ENCODE peak calls at places on chromosomes 12 and 14, in six cellular contexts. C is ovary, G is neuronal stem cell, W is AG04450, J is fibroblast of lung, S is tibial artery. Z is an unnamed sample.

GRCh38 chr14:65258391-65258790 is 154.1 kb upstream of the FUT8 start:
- DNase-seq in C (no peak), G (no peak), W (no peak), J (peak; percentile 78), S (no peak), Z (peak; percentile 29)

GRCh38 chr12:48954781-48955501 is 2.3 kb downstream of the ARF3 start:
- DNase-seq in C (no peak), G (no peak), W (no peak), J (no peak), S (no peak), Z (no peak)

GRCh38 chr12:16347391-16348298 is at the start of gene MGST1:
- DNase-seq in C (no peak), G (peak; percentile 89), W (no peak), J (peak; percentile 79), S (peak; percentile 69), Z (no peak)

GRCh38 chr14:74502236-74503019 is 8.9 kb downstream of the ISCA2 start:
- DNase-seq in C (no peak), G (no peak), W (no peak), J (peak; percentile 53), S (no peak), Z (no peak)

GRCh38 chr12:52280796-52281560 is 6.5 kb downstream of the KRT86 start:
- DNase-seq in C (no peak), G (no peak), W (peak; percentile 80), J (peak; percentile 97), S (peak; percentile 92), Z (peak; percentile 93)

GRCh38 chr12:6425588-6426531 is 18.9 kb upstream of the CD27 start:
- DNase-seq in C (no peak), G (no peak), W (no peak), J (no peak), S (no peak), Z (no peak)

GRCh38 chr14:35999264-35999663 is 173.1 kb downstream of the BRMS1L start:
- DNase-seq in C (no peak), G (no peak), W (no peak), J (no peak), S (no peak), Z (no peak)

GRCh38 chr12:74624206-74624605 is 86.6 kb downstream of the ATXN7L3B start:
- DNase-seq in C (no peak), G (no peak), W (no peak), J (no peak), S (no peak), Z (no peak)

GRCh38 chr14:29806124-29806517 is 121.5 kb downstream of the PRKD1 start:
- DNase-seq in C (no peak), G (no peak), W (no peak), J (peak; percentile 48), S (no peak), Z (no peak)

GRCh38 chr14:61064210-61064609 is 83.2 kb downstream of the SLC38A6 start:
- DNase-seq in C (no peak), G (no peak), W (no peak), J (no peak), S (no peak), Z (no peak)

GRCh38 chr14:61064866-61065265 is 83.8 kb downstream of the SLC38A6 start:
- DNase-seq in C (no peak), G (no peak), W (no peak), J (no peak), S (no peak), Z (no peak)

GRCh38 chr14:61063461-61063860 is 82.4 kb downstream of the SLC38A6 start:
- DNase-seq in C (no peak), G (no peak), W (no peak), J (no peak), S (no peak), Z (no peak)

GRCh38 chr14:61065671-61066070 is 84.6 kb downstream of the SLC38A6 start:
- DNase-seq in C (no peak), G (no peak), W (no peak), J (no peak), S (no peak), Z (no peak)
- H3K27ac ChIP-seq in C (no peak overlapping the region), G (no peak overlapping the region), W (no peak overlapping the region), J (no peak overlapping the region), S (no peak overlapping the region), Z (no peak overlapping the region)

GRCh38 chr14:31692376-31692781 is 131.2 kb downstream of the NUBPL start:
- DNase-seq in C (no peak), G (no peak), W (no peak), J (peak; percentile 12), S (no peak), Z (no peak)

GRCh38 chr14:31690056-31690455 is 128.9 kb downstream of the NUBPL start:
- DNase-seq in C (no peak), G (no peak), W (no peak), J (no peak), S (no peak), Z (no peak)
- H3K27ac ChIP-seq in C (no peak overlapping the region), G (no peak overlapping the region), W (no peak overlapping the region), J (no peak overlapping the region), S (no peak overlapping the region), Z (no peak overlapping the region)

DNA sequence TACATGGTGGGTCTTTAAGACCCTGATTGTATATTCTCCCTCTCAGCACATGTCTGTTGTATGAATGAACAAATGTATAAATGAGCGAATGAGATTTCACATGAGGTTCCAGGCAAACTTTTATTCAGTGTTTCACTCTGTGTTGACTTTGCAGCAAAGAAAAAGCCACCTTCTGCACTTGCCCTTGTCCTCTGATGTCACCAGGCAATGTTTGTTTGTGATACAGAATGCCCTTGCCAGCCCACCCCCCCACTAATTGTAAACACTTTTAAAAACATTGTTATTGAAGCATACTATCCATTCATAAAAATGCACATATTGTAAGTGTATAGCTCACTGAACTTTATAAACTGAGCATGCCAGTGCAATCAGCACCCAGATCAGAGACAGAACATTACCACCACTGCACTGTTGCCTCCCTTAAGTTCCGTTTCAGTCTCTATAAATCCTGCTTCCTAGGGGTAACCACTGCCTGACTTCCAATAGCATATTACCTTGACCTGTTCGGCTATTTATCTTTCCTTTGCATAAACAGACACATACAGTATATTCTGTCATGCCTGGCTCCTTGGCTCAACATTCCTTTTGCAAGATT is 11.3 kb upstream of the LTA4H start:
- DNase-seq in C (no peak), G (no peak), W (no peak), J (no peak), S (no peak), Z (no peak)
- H3K27ac ChIP-seq in C (no peak overlapping the region), G (no peak overlapping the region), W (no peak overlapping the region), J (no peak overlapping the region), S (no peak overlapping the region), Z (peak overlapping the region; percentile 95)

GRCh38 chr12:69332815-69333358 is 15.3 kb upstream of the LYZ start:
- DNase-seq in C (no peak), G (no peak), W (no peak), J (no peak), S (no peak), Z (no peak)

GRCh38 chr12:69330475-69331473 is 17.4 kb upstream of the LYZ start:
- DNase-seq in C (no peak), G (no peak), W (no peak), J (peak; percentile 11), S (no peak), Z (no peak)

GRCh38 chr12:69334138-69334537 is 14.0 kb upstream of the LYZ start:
- DNase-seq in C (no peak), G (no peak), W (no peak), J (no peak), S (no peak), Z (no peak)

GRCh38 chr12:69331482-69331845 is 16.7 kb upstream of the LYZ start:
- DNase-seq in C (no peak), G (no peak), W (no peak), J (peak; percentile 9), S (no peak), Z (no peak)

GRCh38 chr12:69331846-69332684 is 16.1 kb upstream of the LYZ start:
- DNase-seq in C (no peak), G (no peak), W (no peak), J (no peak), S (no peak), Z (no peak)
- H3K27ac ChIP-seq in C (no peak overlapping the region), G (no peak overlapping the region), W (no peak overlapping the region), J (no peak overlapping the region), S (no peak overlapping the region), Z (no peak overlapping the region)

GRCh38 chr12:851913-852312 is 97.6 kb downstream of the RAD52 start:
- DNase-seq in C (no peak), G (no peak), W (peak; percentile 29), J (peak; percentile 85), S (no peak), Z (no peak)

GRCh38 chr12:848519-849191 is 96.3 kb downstream of the WNK1 start:
- DNase-seq in C (no peak), G (no peak), W (no peak), J (no peak), S (no peak), Z (no peak)

GRCh38 chr12:852864-853263 is 96.6 kb downstream of the RAD52 start:
- DNase-seq in C (no peak), G (no peak), W (no peak), J (no peak), S (no peak), Z (no peak)

GRCh38 chr12:849192-849527 is 96.8 kb downstream of the WNK1 start:
- DNase-seq in C (no peak), G (no peak), W (no peak), J (no peak), S (no peak), Z (no peak)

DNA sequence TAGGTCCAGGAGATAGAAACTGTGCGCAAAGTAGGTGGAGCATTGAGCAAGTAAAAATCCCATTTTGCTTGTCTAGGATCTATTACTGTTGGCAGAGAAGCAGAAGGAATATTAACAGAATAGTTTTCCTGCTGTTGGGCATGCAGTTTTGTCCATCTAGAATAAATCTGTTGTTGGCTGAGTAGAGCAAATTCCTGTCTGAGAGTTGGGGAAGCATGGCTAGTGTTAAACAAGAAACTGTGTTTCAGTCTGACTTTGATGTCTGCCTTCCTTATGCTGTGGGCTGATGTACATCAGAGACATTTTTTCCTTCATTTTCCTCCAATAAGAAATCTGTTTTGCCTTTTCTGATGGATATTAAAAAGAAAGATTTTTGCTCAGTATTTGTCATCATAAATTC is 98.2 kb downstream of the RAD52 start:
- DNase-seq in C (no peak), G (no peak), W (peak; percentile 7), J (peak; percentile 47), S (no peak), Z (no peak)
- H3K27ac ChIP-seq in C (no peak overlapping the region), G (no peak overlapping the region), W (no peak overlapping the region), J (peak overlapping the region; percentile 4), S (peak overlapping the region; percentile 60), Z (peak overlapping the region; percentile 83)

Z was measured in epithelial cell of prostate.